ENCODE peak calls at places on chromosomes 11 and 22, in ten cellular contexts. One of them, this sample, is unnamed.
A peak's percentile ranks its signal among the peaks of the same experiment; 100 is the strongest.

GRCh38 chr22:37454857-37455686 is 27.8 kb upstream of the ELFN2 start:
- DNase-seq in lower lobe of right lung: peak; percentile 59
- DNase-seq in OCI-LY7: no peak
- DNase-seq in fibroblast of the aortic adventitia: peak; percentile 89
- DNase-seq in fibroblast of the conjunctiva: peak; percentile 29
- DNase-seq in cardiac fibroblast: peak; percentile 89
- DNase-seq in mesothelial cell of epicardium: no peak
- DNase-seq in ELF-1: peak; percentile 42
- DNase-seq in body of pancreas: peak; percentile 21
- DNase-seq in EL: peak; percentile 89
- DNase-seq in this sample: no peak

GRCh38 chr11:74449369-74449931 is 17.9 kb downstream of the KCNE3 start:
- DNase-seq in lower lobe of right lung: no peak
- DNase-seq in OCI-LY7: peak; percentile 78
- DNase-seq in fibroblast of the aortic adventitia: peak; percentile 88
- DNase-seq in fibroblast of the conjunctiva: peak; percentile 64
- DNase-seq in cardiac fibroblast: peak; percentile 89
- DNase-seq in mesothelial cell of epicardium: no peak
- DNase-seq in ELF-1: peak; percentile 58
- DNase-seq in body of pancreas: peak; percentile 77
- DNase-seq in EL: peak; percentile 82
- DNase-seq in this sample: peak; percentile 47

GRCh38 chr22:49046546-49047305 is 780.9 kb downstream of the BRD1 start:
- DNase-seq in lower lobe of right lung: no peak
- DNase-seq in OCI-LY7: peak; percentile 70
- DNase-seq in fibroblast of the aortic adventitia: no peak
- DNase-seq in fibroblast of the conjunctiva: no peak
- DNase-seq in cardiac fibroblast: no peak
- DNase-seq in mesothelial cell of epicardium: no peak
- DNase-seq in ELF-1: peak; percentile 87
- DNase-seq in body of pancreas: peak; percentile 58
- DNase-seq in EL: no peak
- DNase-seq in this sample: peak; percentile 92

GRCh38 chr11:118608268-118609214 is 1.1 kb downstream of the PHLDB1 start:
- DNase-seq in lower lobe of right lung: peak; percentile 77
- DNase-seq in OCI-LY7: no peak
- DNase-seq in fibroblast of the aortic adventitia: peak; percentile 89
- DNase-seq in fibroblast of the conjunctiva: no peak
- DNase-seq in cardiac fibroblast: peak; percentile 92
- DNase-seq in mesothelial cell of epicardium: no peak
- DNase-seq in ELF-1: peak; percentile 37
- DNase-seq in body of pancreas: peak; percentile 57
- DNase-seq in EL: peak; percentile 83
- DNase-seq in this sample: no peak

GRCh38 chr11:45161252-45162063 is 15.0 kb downstream of the PRDM11 start:
- DNase-seq in lower lobe of right lung: no peak
- DNase-seq in OCI-LY7: no peak
- DNase-seq in fibroblast of the aortic adventitia: no peak
- DNase-seq in fibroblast of the conjunctiva: no peak
- DNase-seq in cardiac fibroblast: no peak
- DNase-seq in mesothelial cell of epicardium: no peak
- DNase-seq in ELF-1: peak; percentile 61
- DNase-seq in body of pancreas: peak; percentile 45
- DNase-seq in EL: no peak
- DNase-seq in this sample: no peak

GRCh38 chr22:31055322-31056159 is 25.6 kb upstream of the SMTN start:
- DNase-seq in lower lobe of right lung: peak; percentile 92
- DNase-seq in OCI-LY7: no peak
- DNase-seq in fibroblast of the aortic adventitia: peak; percentile 97
- DNase-seq in fibroblast of the conjunctiva: peak; percentile 93
- DNase-seq in cardiac fibroblast: peak; percentile 98
- DNase-seq in mesothelial cell of epicardium: peak; percentile 65
- DNase-seq in ELF-1: peak; percentile 93
- DNase-seq in body of pancreas: peak; percentile 94
- DNase-seq in EL: peak; percentile 99
- DNase-seq in this sample: peak; percentile 45

GRCh38 chr22:19571207-19571795 is 47.1 kb upstream of the CLDN5 start:
- DNase-seq in lower lobe of right lung: no peak
- DNase-seq in OCI-LY7: no peak
- DNase-seq in fibroblast of the aortic adventitia: peak; percentile 61
- DNase-seq in fibroblast of the conjunctiva: no peak
- DNase-seq in cardiac fibroblast: peak; percentile 32
- DNase-seq in mesothelial cell of epicardium: no peak
- DNase-seq in ELF-1: no peak
- DNase-seq in body of pancreas: no peak
- DNase-seq in EL: peak; percentile 14
- DNase-seq in this sample: no peak

GRCh38 chr11:46514370-46514769 is 79.5 kb downstream of the AMBRA1 start:
- DNase-seq in lower lobe of right lung: no peak
- DNase-seq in OCI-LY7: no peak
- DNase-seq in fibroblast of the aortic adventitia: no peak
- DNase-seq in fibroblast of the conjunctiva: no peak
- DNase-seq in cardiac fibroblast: no peak
- DNase-seq in mesothelial cell of epicardium: no peak
- DNase-seq in ELF-1: no peak
- DNase-seq in body of pancreas: no peak
- DNase-seq in EL: no peak
- DNase-seq in this sample: no peak

GRCh38 chr11:116686891-116687290 is 85.9 kb downstream of the BUD13 start:
- DNase-seq in lower lobe of right lung: no peak
- DNase-seq in OCI-LY7: no peak
- DNase-seq in fibroblast of the aortic adventitia: no peak
- DNase-seq in fibroblast of the conjunctiva: no peak
- DNase-seq in cardiac fibroblast: no peak
- DNase-seq in mesothelial cell of epicardium: no peak
- DNase-seq in ELF-1: no peak
- DNase-seq in body of pancreas: no peak
- DNase-seq in EL: no peak
- DNase-seq in this sample: no peak

GRCh38 chr11:128580612-128581011 is 6.7 kb downstream of the ETS1 start:
- DNase-seq in lower lobe of right lung: no peak
- DNase-seq in OCI-LY7: no peak
- DNase-seq in fibroblast of the aortic adventitia: no peak
- DNase-seq in fibroblast of the conjunctiva: no peak
- DNase-seq in cardiac fibroblast: no peak
- DNase-seq in mesothelial cell of epicardium: no peak
- DNase-seq in ELF-1: no peak
- DNase-seq in body of pancreas: no peak
- DNase-seq in EL: no peak
- DNase-seq in this sample: no peak

GRCh38 chr22:26735019-26735409 is 77.6 kb downstream of the MIAT start:
- DNase-seq in lower lobe of right lung: no peak
- DNase-seq in OCI-LY7: no peak
- DNase-seq in fibroblast of the aortic adventitia: no peak
- DNase-seq in fibroblast of the conjunctiva: no peak
- DNase-seq in cardiac fibroblast: no peak
- DNase-seq in mesothelial cell of epicardium: no peak
- DNase-seq in ELF-1: no peak
- DNase-seq in body of pancreas: no peak
- DNase-seq in EL: no peak
- DNase-seq in this sample: no peak

GRCh38 chr11:12754582-12755250 is 80.5 kb downstream of the TEAD1 start:
- DNase-seq in lower lobe of right lung: no peak
- DNase-seq in OCI-LY7: no peak
- DNase-seq in fibroblast of the aortic adventitia: no peak
- DNase-seq in fibroblast of the conjunctiva: no peak
- DNase-seq in cardiac fibroblast: no peak
- DNase-seq in mesothelial cell of epicardium: no peak
- DNase-seq in ELF-1: no peak
- DNase-seq in body of pancreas: no peak
- DNase-seq in EL: no peak
- DNase-seq in this sample: no peak

GRCh38 chr11:64123102-64123434 is 42.8 kb downstream of the MACROD1 start:
- DNase-seq in lower lobe of right lung: peak; percentile 83
- DNase-seq in OCI-LY7: no peak
- DNase-seq in fibroblast of the aortic adventitia: no peak
- DNase-seq in fibroblast of the conjunctiva: no peak
- DNase-seq in cardiac fibroblast: no peak
- DNase-seq in mesothelial cell of epicardium: no peak
- DNase-seq in ELF-1: no peak
- DNase-seq in body of pancreas: peak; percentile 86
- DNase-seq in EL: no peak
- DNase-seq in this sample: no peak